ENCODE peak calls at places on chromosomes 3 and 15, in six cellular contexts. One of them, this sample, is unnamed.

GRCh38 chr3:25304916-25305315 is 123.1 kb upstream of the RARB start:
- DNase-seq in cardiac muscle cell: no peak
- DNase-seq in B cell: no peak
- DNase-seq in body of pancreas: no peak
- DNase-seq in brain microvascular endothelial cell: no peak
- DNase-seq in heart left ventricle: no peak
- DNase-seq in this sample: no peak

GRCh38 chr3:13891492-13892073 is 11.7 kb upstream of the WNT7A start:
- DNase-seq in B cell: peak
- DNase-seq in heart left ventricle: no peak
- DNase-seq in cardiac muscle cell: no peak
- DNase-seq in brain microvascular endothelial cell: no peak
- DNase-seq in body of pancreas: no peak
- DNase-seq in this sample: no peak

GRCh38 chr3:73143821-73144237 is 82.4 kb downstream of the EBLN2 start:
- DNase-seq in brain microvascular endothelial cell: no peak
- DNase-seq in heart left ventricle: no peak
- DNase-seq in body of pancreas: no peak
- DNase-seq in cardiac muscle cell: no peak
- DNase-seq in B cell: no peak
- DNase-seq in this sample: no peak

GRCh38 chr15:72534522-72534921 is 60.4 kb downstream of the ARIH1 start:
- DNase-seq in heart left ventricle: no peak
- DNase-seq in brain microvascular endothelial cell: no peak
- DNase-seq in cardiac muscle cell: no peak
- DNase-seq in B cell: no peak
- DNase-seq in body of pancreas: no peak
- DNase-seq in this sample: no peak

GRCh38 chr15:63600001-63600645 is 2.9 kb downstream of the FBXL22 start:
- DNase-seq in heart left ventricle: peak
- DNase-seq in brain microvascular endothelial cell: no peak
- DNase-seq in cardiac muscle cell: peak
- DNase-seq in body of pancreas: peak
- DNase-seq in B cell: no peak
- DNase-seq in this sample: no peak

GRCh38 chr3:111961461-111962269 is 17.2 kb upstream of the ABHD10 start:
- DNase-seq in B cell: no peak
- DNase-seq in heart left ventricle: no peak
- DNase-seq in cardiac muscle cell: peak
- DNase-seq in brain microvascular endothelial cell: no peak
- DNase-seq in body of pancreas: no peak
- DNase-seq in this sample: no peak

GRCh38 chr15:64653757-64654156 is 121.6 kb downstream of the RBPMS2 start:
- DNase-seq in cardiac muscle cell: no peak
- DNase-seq in B cell: no peak
- DNase-seq in body of pancreas: no peak
- DNase-seq in brain microvascular endothelial cell: no peak
- DNase-seq in heart left ventricle: no peak
- DNase-seq in this sample: no peak

GRCh38 chr3:123723527-123724168 is 138.8 kb upstream of the HACD2 start:
- DNase-seq in body of pancreas: peak
- DNase-seq in cardiac muscle cell: peak
- DNase-seq in B cell: peak
- DNase-seq in brain microvascular endothelial cell: peak
- DNase-seq in heart left ventricle: peak
- DNase-seq in this sample: no peak

GRCh38 chr15:80570553-80570952 is 124.6 kb upstream of the ABHD17C start:
- DNase-seq in brain microvascular endothelial cell: no peak
- DNase-seq in B cell: no peak
- DNase-seq in heart left ventricle: no peak
- DNase-seq in cardiac muscle cell: no peak
- DNase-seq in body of pancreas: no peak
- DNase-seq in this sample: no peak

GRCh38 chr15:40081691-40082194 is 26.9 kb downstream of the BMF start:
- DNase-seq in cardiac muscle cell: peak
- DNase-seq in body of pancreas: peak
- DNase-seq in heart left ventricle: peak
- DNase-seq in brain microvascular endothelial cell: peak
- DNase-seq in B cell: no peak
- DNase-seq in this sample: no peak

GRCh38 chr3:149448331-149448831 is 26.1 kb upstream of the TM4SF4 start:
- DNase-seq in brain microvascular endothelial cell: peak
- DNase-seq in heart left ventricle: no peak
- DNase-seq in cardiac muscle cell: no peak
- DNase-seq in B cell: peak
- DNase-seq in body of pancreas: no peak
- DNase-seq in this sample: no peak

GRCh38 chr3:191331443-191331842 is 1.1 kb upstream of the UTS2B start:
- DNase-seq in B cell: no peak
- DNase-seq in heart left ventricle: no peak
- DNase-seq in brain microvascular endothelial cell: no peak
- DNase-seq in body of pancreas: no peak
- DNase-seq in cardiac muscle cell: no peak
- DNase-seq in this sample: no peak

GRCh38 chr3:46838301-46838700 is 24.9 kb downstream of the MYL3 start:
- DNase-seq in heart left ventricle: no peak
- DNase-seq in cardiac muscle cell: no peak
- DNase-seq in brain microvascular endothelial cell: no peak
- DNase-seq in body of pancreas: no peak
- DNase-seq in B cell: no peak
- DNase-seq in this sample: no peak

GRCh38 chr15:39261397-39261796 is 319.5 kb upstream of the THBS1 start:
- DNase-seq in brain microvascular endothelial cell: no peak
- DNase-seq in body of pancreas: no peak
- DNase-seq in heart left ventricle: no peak
- DNase-seq in cardiac muscle cell: no peak
- DNase-seq in B cell: no peak
- DNase-seq in this sample: no peak

GRCh38 chr3:100465871-100466777 is 26.3 kb upstream of the TMEM45A start:
- DNase-seq in B cell: no peak
- DNase-seq in heart left ventricle: no peak
- DNase-seq in body of pancreas: no peak
- DNase-seq in brain microvascular endothelial cell: no peak
- DNase-seq in cardiac muscle cell: no peak
- DNase-seq in this sample: no peak

GRCh38 chr3:190481779-190482178 is 32.1 kb upstream of the TMEM207 start:
- DNase-seq in B cell: no peak
- DNase-seq in body of pancreas: no peak
- DNase-seq in heart left ventricle: no peak
- DNase-seq in cardiac muscle cell: no peak
- DNase-seq in brain microvascular endothelial cell: no peak
- DNase-seq in this sample: no peak

GRCh38 chr3:186162221-186162620 is 53.3 kb upstream of the ETV5 start:
- DNase-seq in cardiac muscle cell: no peak
- DNase-seq in body of pancreas: no peak
- DNase-seq in brain microvascular endothelial cell: no peak
- DNase-seq in heart left ventricle: no peak
- DNase-seq in B cell: no peak
- DNase-seq in this sample: no peak

GRCh38 chr15:85615930-85616329 is 178.8 kb downstream of the KLHL25 start:
- DNase-seq in body of pancreas: peak
- DNase-seq in B cell: peak
- DNase-seq in brain microvascular endothelial cell: no peak
- DNase-seq in heart left ventricle: no peak
- DNase-seq in cardiac muscle cell: peak
- DNase-seq in this sample: no peak

GRCh38 chr3:180680097-180680430 is 775 bp upstream of the CCDC39 start:
- DNase-seq in brain microvascular endothelial cell: peak
- DNase-seq in body of pancreas: peak
- DNase-seq in B cell: peak
- DNase-seq in cardiac muscle cell: peak
- DNase-seq in heart left ventricle: no peak
- DNase-seq in this sample: no peak

GRCh38 chr3:8964436-8965370 is 1.4 kb upstream of the RAD18 start:
- DNase-seq in heart left ventricle: no peak
- DNase-seq in cardiac muscle cell: no peak
- DNase-seq in body of pancreas: no peak
- DNase-seq in B cell: no peak
- DNase-seq in brain microvascular endothelial cell: peak
- DNase-seq in this sample: no peak

GRCh38 chr15:38828031-38828532 is 263.5 kb upstream of the RASGRP1 start:
- DNase-seq in body of pancreas: no peak
- DNase-seq in heart left ventricle: no peak
- DNase-seq in cardiac muscle cell: peak
- DNase-seq in B cell: no peak
- DNase-seq in brain microvascular endothelial cell: peak
- DNase-seq in this sample: no peak

GRCh38 chr3:188217011-188217463 is 63.1 kb downstream of the LPP start:
- DNase-seq in heart left ventricle: no peak
- DNase-seq in cardiac muscle cell: no peak
- DNase-seq in body of pancreas: no peak
- DNase-seq in brain microvascular endothelial cell: no peak
- DNase-seq in B cell: no peak
- DNase-seq in this sample: no peak

GRCh38 chr3:72753495-72753894 is 94.8 kb downstream of the SHQ1 start:
- DNase-seq in B cell: no peak
- DNase-seq in body of pancreas: no peak
- DNase-seq in cardiac muscle cell: no peak
- DNase-seq in heart left ventricle: no peak
- DNase-seq in brain microvascular endothelial cell: no peak
- DNase-seq in this sample: no peak

GRCh38 chr3:4343258-4343657 is 40.1 kb downstream of the SETMAR start:
- DNase-seq in heart left ventricle: no peak
- DNase-seq in cardiac muscle cell: no peak
- DNase-seq in brain microvascular endothelial cell: no peak
- DNase-seq in body of pancreas: no peak
- DNase-seq in B cell: no peak
- DNase-seq in this sample: no peak

GRCh38 chr15:35912196-35912595 is 366.2 kb upstream of the DPH6 start:
- DNase-seq in body of pancreas: no peak
- DNase-seq in B cell: no peak
- DNase-seq in cardiac muscle cell: no peak
- DNase-seq in brain microvascular endothelial cell: peak
- DNase-seq in heart left ventricle: no peak
- DNase-seq in this sample: no peak
- TF ChIP-seq CTCF in body of pancreas: no peak
- TF ChIP-seq CTCF in B cell: no peak
- TF ChIP-seq CTCF in cardiac muscle cell: peak
- TF ChIP-seq CTCF in brain microvascular endothelial cell: peak
- TF ChIP-seq CTCF in heart left ventricle: peak
- TF ChIP-seq CTCF in this sample: peak

GRCh38 chr15:81786776-81787175 is 259.0 kb downstream of the MEX3B start:
- DNase-seq in cardiac muscle cell: no peak
- DNase-seq in body of pancreas: no peak
- DNase-seq in heart left ventricle: no peak
- DNase-seq in brain microvascular endothelial cell: no peak
- DNase-seq in B cell: no peak
- DNase-seq in this sample: no peak

GRCh38 chr15:81784751-81785150 is 261.1 kb downstream of the MEX3B start:
- DNase-seq in B cell: no peak
- DNase-seq in cardiac muscle cell: no peak
- DNase-seq in brain microvascular endothelial cell: no peak
- DNase-seq in body of pancreas: no peak
- DNase-seq in heart left ventricle: no peak
- DNase-seq in this sample: no peak

GRCh38 chr15:81783586-81783985 is 262.2 kb downstream of the MEX3B start:
- DNase-seq in brain microvascular endothelial cell: no peak
- DNase-seq in B cell: no peak
- DNase-seq in heart left ventricle: no peak
- DNase-seq in cardiac muscle cell: no peak
- DNase-seq in body of pancreas: no peak
- DNase-seq in this sample: no peak

GRCh38 chr15:81785181-81785580 is 260.6 kb downstream of the MEX3B start:
- DNase-seq in cardiac muscle cell: no peak
- DNase-seq in B cell: no peak
- DNase-seq in heart left ventricle: no peak
- DNase-seq in body of pancreas: no peak
- DNase-seq in brain microvascular endothelial cell: no peak
- DNase-seq in this sample: no peak

DNA sequence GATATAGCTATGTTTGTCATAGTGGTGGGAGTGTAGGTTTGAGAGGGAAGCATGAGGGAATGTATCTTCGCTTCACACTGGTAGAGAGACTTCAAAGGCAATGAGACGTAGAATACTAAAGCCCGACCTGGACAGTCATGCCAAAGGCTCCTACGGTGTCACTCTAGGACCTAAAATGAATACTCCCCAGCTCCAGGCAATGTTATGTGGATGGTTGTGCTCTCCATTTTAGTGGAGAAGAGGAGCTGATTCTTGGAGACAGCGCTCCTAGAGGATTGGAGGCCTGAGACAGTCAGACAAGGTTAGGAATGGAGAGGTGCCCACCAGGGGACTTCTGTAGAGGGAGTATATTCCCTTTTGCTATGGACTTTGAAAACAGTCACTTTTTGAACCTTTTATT is 260.1 kb downstream of the MEX3B start:
- DNase-seq in body of pancreas: no peak
- DNase-seq in cardiac muscle cell: no peak
- DNase-seq in B cell: no peak
- DNase-seq in brain microvascular endothelial cell: no peak
- DNase-seq in heart left ventricle: no peak
- DNase-seq in this sample: no peak
- TF ChIP-seq CTCF in body of pancreas: no peak
- TF ChIP-seq CTCF in cardiac muscle cell: no peak
- TF ChIP-seq CTCF in B cell: no peak
- TF ChIP-seq CTCF in brain microvascular endothelial cell: no peak
- TF ChIP-seq CTCF in heart left ventricle: no peak
- TF ChIP-seq CTCF in this sample: no peak

DNA sequence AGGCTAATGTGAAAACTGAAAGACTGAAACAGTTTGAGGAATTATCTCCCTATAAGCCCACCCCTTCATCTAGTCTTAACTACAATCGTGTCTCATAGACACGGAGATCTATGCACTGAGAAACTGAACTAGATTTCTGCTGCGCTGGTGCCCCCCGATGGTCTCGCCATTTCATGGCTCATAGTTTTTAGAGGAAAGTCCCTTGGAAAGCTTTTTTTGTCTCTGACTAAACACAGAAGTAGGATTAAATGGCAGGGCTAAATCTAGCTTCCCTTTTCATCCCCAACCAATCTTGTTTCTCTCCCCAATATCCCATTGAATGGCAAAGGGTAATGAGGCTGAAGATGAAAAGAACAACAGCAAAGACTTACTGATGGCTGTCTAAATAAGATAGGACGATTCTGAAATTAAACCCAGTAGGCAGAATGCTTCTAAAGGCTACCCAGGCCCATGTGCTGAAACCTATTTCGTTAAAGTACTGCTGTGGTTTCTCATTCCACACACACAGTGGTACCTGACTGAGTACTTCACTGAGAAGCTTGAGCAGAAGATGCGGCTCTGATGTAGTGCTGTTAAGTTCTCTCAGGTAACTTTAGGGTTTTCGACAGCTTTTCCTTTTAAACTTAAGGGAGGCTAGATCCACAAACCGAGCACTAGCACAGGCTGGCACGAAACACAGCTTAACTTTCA is 142.7 kb downstream of the GADL1 start:
- DNase-seq in body of pancreas: peak
- DNase-seq in B cell: peak
- DNase-seq in brain microvascular endothelial cell: peak
- DNase-seq in heart left ventricle: peak
- DNase-seq in cardiac muscle cell: peak
- DNase-seq in this sample: no peak
- TF ChIP-seq CTCF in body of pancreas: peak
- TF ChIP-seq CTCF in B cell: peak
- TF ChIP-seq CTCF in brain microvascular endothelial cell: peak
- TF ChIP-seq CTCF in heart left ventricle: peak
- TF ChIP-seq CTCF in cardiac muscle cell: peak
- TF ChIP-seq CTCF in this sample: peak

GRCh38 chr3:101500208-101500607 is 12.8 kb downstream of the SENP7 start:
- DNase-seq in brain microvascular endothelial cell: no peak
- DNase-seq in body of pancreas: no peak
- DNase-seq in B cell: no peak
- DNase-seq in cardiac muscle cell: no peak
- DNase-seq in heart left ventricle: no peak
- DNase-seq in this sample: no peak

GRCh38 chr3:101497803-101498202 is 15.2 kb downstream of the SENP7 start:
- DNase-seq in cardiac muscle cell: no peak
- DNase-seq in heart left ventricle: no peak
- DNase-seq in B cell: no peak
- DNase-seq in brain microvascular endothelial cell: no peak
- DNase-seq in body of pancreas: no peak
- DNase-seq in this sample: no peak

GRCh38 chr3:101495552-101495951 is 17.5 kb downstream of the SENP7 start:
- DNase-seq in cardiac muscle cell: no peak
- DNase-seq in B cell: no peak
- DNase-seq in body of pancreas: no peak
- DNase-seq in brain microvascular endothelial cell: no peak
- DNase-seq in heart left ventricle: no peak
- DNase-seq in this sample: no peak
- TF ChIP-seq CTCF in cardiac muscle cell: no peak
- TF ChIP-seq CTCF in B cell: no peak
- TF ChIP-seq CTCF in body of pancreas: no peak
- TF ChIP-seq CTCF in brain microvascular endothelial cell: peak
- TF ChIP-seq CTCF in heart left ventricle: no peak
- TF ChIP-seq CTCF in this sample: peak

This sample was measured in chondrocyte.